ENCODE peak calls at places on chromosomes 5 and 9, in six cellular contexts. One of them, this sample, is unnamed.

GRCh38 chr9:22201256-22201655 is 192.2 kb upstream of the CDKN2B start:
- DNase-seq in effector CD4-positive, alpha-beta T cell: no peak
- DNase-seq in upper lobe of left lung: no peak
- DNase-seq in PC-3: no peak
- DNase-seq in stimulated activated CD4-positive, alpha-beta T cell treated with anti-CD3 and anti-CD28 coated beads, Interleukin-2, amount 100 ng/mL, for 48 hours: no peak
- DNase-seq in stimulated activated naive B cell treated with anti-CD40 and anti-IgM and Interleukin-4, amounts not matched to agents 10 μg/mL and 1 μg/mL and 100 μg/mL, for 72 hours: no peak
- DNase-seq in this sample: no peak

GRCh38 chr9:86636051-86636450 is 281.8 kb upstream of the TUT7 start:
- DNase-seq in effector CD4-positive, alpha-beta T cell: no peak
- DNase-seq in upper lobe of left lung: no peak
- DNase-seq in PC-3: no peak
- DNase-seq in stimulated activated CD4-positive, alpha-beta T cell treated with anti-CD3 and anti-CD28 coated beads, Interleukin-2, amount 100 ng/mL, for 48 hours: no peak
- DNase-seq in stimulated activated naive B cell treated with anti-CD40 and anti-IgM and Interleukin-4, amounts not matched to agents 10 μg/mL and 1 μg/mL and 100 μg/mL, for 72 hours: no peak
- DNase-seq in this sample: no peak

GRCh38 chr5:171252674-171253073 is 56.4 kb upstream of the TLX3 start:
- DNase-seq in effector CD4-positive, alpha-beta T cell: no peak
- DNase-seq in upper lobe of left lung: no peak
- DNase-seq in PC-3: no peak
- DNase-seq in stimulated activated CD4-positive, alpha-beta T cell treated with anti-CD3 and anti-CD28 coated beads, Interleukin-2, amount 100 ng/mL, for 48 hours: no peak
- DNase-seq in stimulated activated naive B cell treated with anti-CD40 and anti-IgM and Interleukin-4, amounts not matched to agents 10 μg/mL and 1 μg/mL and 100 μg/mL, for 72 hours: no peak
- DNase-seq in this sample: no peak

GRCh38 chr9:21903380-21903965 is 90.7 kb downstream of the CDKN2A start:
- DNase-seq in effector CD4-positive, alpha-beta T cell: no peak
- DNase-seq in upper lobe of left lung: no peak
- DNase-seq in PC-3: no peak
- DNase-seq in stimulated activated CD4-positive, alpha-beta T cell treated with anti-CD3 and anti-CD28 coated beads, Interleukin-2, amount 100 ng/mL, for 48 hours: no peak
- DNase-seq in stimulated activated naive B cell treated with anti-CD40 and anti-IgM and Interleukin-4, amounts not matched to agents 10 μg/mL and 1 μg/mL and 100 μg/mL, for 72 hours: no peak
- DNase-seq in this sample: no peak

GRCh38 chr5:112329429-112330090 is 89.5 kb downstream of the EPB41L4A start:
- DNase-seq in effector CD4-positive, alpha-beta T cell: no peak
- DNase-seq in upper lobe of left lung: no peak
- DNase-seq in PC-3: no peak
- DNase-seq in stimulated activated CD4-positive, alpha-beta T cell treated with anti-CD3 and anti-CD28 coated beads, Interleukin-2, amount 100 ng/mL, for 48 hours: no peak
- DNase-seq in stimulated activated naive B cell treated with anti-CD40 and anti-IgM and Interleukin-4, amounts not matched to agents 10 μg/mL and 1 μg/mL and 100 μg/mL, for 72 hours: peak; percentile 4
- DNase-seq in this sample: no peak

GRCh38 chr5:144150996-144151395 is 19.5 kb downstream of the YIPF5 start:
- DNase-seq in effector CD4-positive, alpha-beta T cell: no peak
- DNase-seq in upper lobe of left lung: no peak
- DNase-seq in PC-3: peak; percentile 10
- DNase-seq in stimulated activated CD4-positive, alpha-beta T cell treated with anti-CD3 and anti-CD28 coated beads, Interleukin-2, amount 100 ng/mL, for 48 hours: no peak
- DNase-seq in stimulated activated naive B cell treated with anti-CD40 and anti-IgM and Interleukin-4, amounts not matched to agents 10 μg/mL and 1 μg/mL and 100 μg/mL, for 72 hours: no peak
- DNase-seq in this sample: no peak

GRCh38 chr9:36959681-36960574 is 74.1 kb downstream of the PAX5 start:
- DNase-seq in effector CD4-positive, alpha-beta T cell: no peak
- DNase-seq in upper lobe of left lung: peak; percentile 33
- DNase-seq in PC-3: no peak
- DNase-seq in stimulated activated CD4-positive, alpha-beta T cell treated with anti-CD3 and anti-CD28 coated beads, Interleukin-2, amount 100 ng/mL, for 48 hours: no peak
- DNase-seq in stimulated activated naive B cell treated with anti-CD40 and anti-IgM and Interleukin-4, amounts not matched to agents 10 μg/mL and 1 μg/mL and 100 μg/mL, for 72 hours: no peak
- DNase-seq in this sample: no peak

GRCh38 chr9:29625292-29625731 is 2052.0 kb upstream of the C9orf72 start:
- DNase-seq in effector CD4-positive, alpha-beta T cell: no peak
- DNase-seq in upper lobe of left lung: no peak
- DNase-seq in PC-3: no peak
- DNase-seq in stimulated activated CD4-positive, alpha-beta T cell treated with anti-CD3 and anti-CD28 coated beads, Interleukin-2, amount 100 ng/mL, for 48 hours: no peak
- DNase-seq in stimulated activated naive B cell treated with anti-CD40 and anti-IgM and Interleukin-4, amounts not matched to agents 10 μg/mL and 1 μg/mL and 100 μg/mL, for 72 hours: no peak
- DNase-seq in this sample: no peak

GRCh38 chr5:73969195-73970059 is 343.4 kb downstream of the ARHGEF28 start:
- DNase-seq in effector CD4-positive, alpha-beta T cell: no peak
- DNase-seq in upper lobe of left lung: no peak
- DNase-seq in PC-3: no peak
- DNase-seq in stimulated activated CD4-positive, alpha-beta T cell treated with anti-CD3 and anti-CD28 coated beads, Interleukin-2, amount 100 ng/mL, for 48 hours: no peak
- DNase-seq in stimulated activated naive B cell treated with anti-CD40 and anti-IgM and Interleukin-4, amounts not matched to agents 10 μg/mL and 1 μg/mL and 100 μg/mL, for 72 hours: no peak
- DNase-seq in this sample: no peak

GRCh38 chr5:128615578-128615977 is 77.5 kb upstream of the FBN2 start:
- DNase-seq in effector CD4-positive, alpha-beta T cell: no peak
- DNase-seq in upper lobe of left lung: no peak
- DNase-seq in PC-3: peak; percentile 63
- DNase-seq in stimulated activated CD4-positive, alpha-beta T cell treated with anti-CD3 and anti-CD28 coated beads, Interleukin-2, amount 100 ng/mL, for 48 hours: no peak
- DNase-seq in stimulated activated naive B cell treated with anti-CD40 and anti-IgM and Interleukin-4, amounts not matched to agents 10 μg/mL and 1 μg/mL and 100 μg/mL, for 72 hours: no peak
- DNase-seq in this sample: no peak

GRCh38 chr9:21668504-21668903 is 133.9 kb upstream of the MTAP start:
- DNase-seq in effector CD4-positive, alpha-beta T cell: no peak
- DNase-seq in upper lobe of left lung: no peak
- DNase-seq in PC-3: no peak
- DNase-seq in stimulated activated CD4-positive, alpha-beta T cell treated with anti-CD3 and anti-CD28 coated beads, Interleukin-2, amount 100 ng/mL, for 48 hours: no peak
- DNase-seq in stimulated activated naive B cell treated with anti-CD40 and anti-IgM and Interleukin-4, amounts not matched to agents 10 μg/mL and 1 μg/mL and 100 μg/mL, for 72 hours: no peak
- DNase-seq in this sample: no peak

GRCh38 chr5:52829664-52830063 is 41.9 kb downstream of the ITGA1 start:
- DNase-seq in effector CD4-positive, alpha-beta T cell: no peak
- DNase-seq in upper lobe of left lung: no peak
- DNase-seq in PC-3: no peak
- DNase-seq in stimulated activated CD4-positive, alpha-beta T cell treated with anti-CD3 and anti-CD28 coated beads, Interleukin-2, amount 100 ng/mL, for 48 hours: no peak
- DNase-seq in stimulated activated naive B cell treated with anti-CD40 and anti-IgM and Interleukin-4, amounts not matched to agents 10 μg/mL and 1 μg/mL and 100 μg/mL, for 72 hours: no peak
- DNase-seq in this sample: no peak

GRCh38 chr9:110767559-110768063 is 99.0 kb downstream of the MUSK start:
- DNase-seq in effector CD4-positive, alpha-beta T cell: no peak
- DNase-seq in upper lobe of left lung: no peak
- DNase-seq in PC-3: no peak
- DNase-seq in stimulated activated CD4-positive, alpha-beta T cell treated with anti-CD3 and anti-CD28 coated beads, Interleukin-2, amount 100 ng/mL, for 48 hours: no peak
- DNase-seq in stimulated activated naive B cell treated with anti-CD40 and anti-IgM and Interleukin-4, amounts not matched to agents 10 μg/mL and 1 μg/mL and 100 μg/mL, for 72 hours: no peak
- DNase-seq in this sample: no peak

GRCh38 chr9:88776717-88777497 is 214.4 kb upstream of the S1PR3 start:
- DNase-seq in effector CD4-positive, alpha-beta T cell: no peak
- DNase-seq in upper lobe of left lung: no peak
- DNase-seq in PC-3: peak; percentile 88
- DNase-seq in stimulated activated CD4-positive, alpha-beta T cell treated with anti-CD3 and anti-CD28 coated beads, Interleukin-2, amount 100 ng/mL, for 48 hours: no peak
- DNase-seq in stimulated activated naive B cell treated with anti-CD40 and anti-IgM and Interleukin-4, amounts not matched to agents 10 μg/mL and 1 μg/mL and 100 μg/mL, for 72 hours: peak; percentile 43
- DNase-seq in this sample: no peak

GRCh38 chr9:36603006-36603405 is 30.3 kb downstream of the MELK start:
- DNase-seq in effector CD4-positive, alpha-beta T cell: no peak
- DNase-seq in upper lobe of left lung: no peak
- DNase-seq in PC-3: no peak
- DNase-seq in stimulated activated CD4-positive, alpha-beta T cell treated with anti-CD3 and anti-CD28 coated beads, Interleukin-2, amount 100 ng/mL, for 48 hours: no peak
- DNase-seq in stimulated activated naive B cell treated with anti-CD40 and anti-IgM and Interleukin-4, amounts not matched to agents 10 μg/mL and 1 μg/mL and 100 μg/mL, for 72 hours: no peak
- DNase-seq in this sample: no peak

This sample was measured in stimulated activated effector memory CD8-positive, alpha-beta T cell treated with anti-CD3 and anti-CD28 coated beads, Interleukin-12 subunit alpha, Interleukin-12 subunit beta, amount 100 ng/mL, for 72 hours.